ENCODE peak calls at places on chromosomes 12 and 14, in five cellular contexts. B is Peyer's patch; D is endothelial cell of umbilical vein; O is OCI-LY7; Z is CD8-positive, alpha-beta T cell. S is an unnamed sample.

GRCh38 chr14:91331761-91332447 is 85.7 kb downstream of the CCDC88C start:
- DNase-seq in B (no peak), D (peak; percentile 43), O (no peak), Z (no peak), S (peak; percentile 45)

GRCh38 chr12:34393821-34394150 is 371.5 kb downstream of the ALG10 start:
- DNase-seq in B (no peak), D (no peak), O (no peak), Z (no peak), S (peak; percentile 5)

GRCh38 chr14:101068293-101068957 is 164.9 kb upstream of the RTL1 start:
- DNase-seq in B (peak; percentile 31), D (no peak), O (no peak), Z (no peak), S (no peak)

GRCh38 chr12:3018284-3019004 is 58.7 kb upstream of the TSPAN9 start:
- DNase-seq in B (no peak), D (no peak), O (no peak), Z (no peak), S (no peak)

GRCh38 chr12:63952980-63953379 is 108.5 kb downstream of the SRGAP1 start:
- DNase-seq in B (no peak), D (no peak), O (no peak), Z (no peak), S (no peak)

GRCh38 chr12:22935501-22935900 is 310.5 kb downstream of the ETNK1 start:
- DNase-seq in B (no peak), D (no peak), O (no peak), Z (no peak), S (no peak)

GRCh38 chr12:16299403-16299802 is 21.9 kb upstream of the SLC15A5 start:
- DNase-seq in B (no peak), D (no peak), O (no peak), Z (no peak), S (no peak)

GRCh38 chr12:15322164-15323054 is at the start of gene PTPRO:
- DNase-seq in B (no peak), D (no peak), O (no peak), Z (no peak), S (no peak)

GRCh38 chr12:92721130-92721529 is 18.3 kb downstream of the PLEKHG7 start:
- DNase-seq in B (no peak), D (no peak), O (no peak), Z (no peak), S (no peak)

GRCh38 chr14:106069786-106070185 is 543.4 kb downstream of the TMEM121 start:
- DNase-seq in B (no peak), D (no peak), O (no peak), Z (no peak), S (no peak)

GRCh38 chr12:39764944-39765560 is 145.4 kb upstream of the ABCD2 start:
- DNase-seq in B (no peak), D (peak; percentile 52), O (peak; percentile 41), Z (no peak), S (no peak)

GRCh38 chr14:23354990-23355389 is 2.3 kb upstream of the SLC22A17 start:
- DNase-seq in B (peak; percentile 4), D (no peak), O (no peak), Z (no peak), S (no peak)

GRCh38 chr14:61555056-61555838 is 140.1 kb upstream of the HIF1A start:
- DNase-seq in B (no peak), D (no peak), O (no peak), Z (no peak), S (no peak)

GRCh38 chr12:112705037-112705632 is 86.4 kb upstream of the RPH3A start:
- DNase-seq in B (no peak), D (no peak), O (no peak), Z (no peak), S (no peak)

GRCh38 chr12:71045781-71046180 is 112.0 kb downstream of the TSPAN8 start:
- DNase-seq in B (no peak), D (peak; percentile 28), O (no peak), Z (no peak), S (no peak)

GRCh38 chr14:99976021-99976420 is 89.2 kb upstream of the EVL start:
- DNase-seq in B (no peak), D (no peak), O (no peak), Z (no peak), S (no peak)

GRCh38 chr12:122836027-122836921 is 1.0 kb downstream of the HIP1R start:
- DNase-seq in B (peak; percentile 84), D (peak; percentile 73), O (peak; percentile 93), Z (peak; percentile 63), S (no peak)

GRCh38 chr14:105480807-105481801 is 5.6 kb upstream of the CRIP1 start:
- DNase-seq in B (peak; percentile 95), D (peak; percentile 93), O (peak; percentile 83), Z (peak; percentile 92), S (peak; percentile 90)

GRCh38 chr12:84506317-84506716 is 406.3 kb downstream of the SLC6A15 start:
- DNase-seq in B (no peak), D (no peak), O (no peak), Z (no peak), S (peak; percentile 20)

GRCh38 chr14:73461478-73462077 is 3.2 kb upstream of the NUMB start:
- DNase-seq in B (no peak), D (peak; percentile 34), O (no peak), Z (no peak), S (no peak)

GRCh38 chr12:11672833-11673232 is 23.4 kb downstream of the ETV6 start:
- DNase-seq in B (no peak), D (no peak), O (no peak), Z (no peak), S (no peak)

GRCh38 chr12:34033628-34034296 is 11.5 kb downstream of the ALG10 start:
- DNase-seq in B (no peak), D (peak; percentile 35), O (peak; percentile 51), Z (no peak), S (no peak)

GRCh38 chr12:104376650-104377506 is 73.3 kb downstream of the EID3 start:
- DNase-seq in B (no peak), D (no peak), O (no peak), Z (no peak), S (no peak)

GRCh38 chr12:109092484-109093021 is 719 bp downstream of the ALKBH2 start:
- DNase-seq in B (no peak), D (no peak), O (peak; percentile 30), Z (no peak), S (no peak)

GRCh38 chr14:49461529-49462401 is 124.4 kb downstream of the RPS29 start:
- DNase-seq in B (peak; percentile 86), D (peak; percentile 78), O (peak; percentile 83), Z (peak; percentile 60), S (no peak)

GRCh38 chr12:1592444-1593231 is 1.7 kb downstream of the FBXL14 start:
- DNase-seq in B (peak; percentile 76), D (no peak), O (peak; percentile 77), Z (peak; percentile 61), S (no peak)

GRCh38 chr14:79544671-79545070 is 666.6 kb downstream of the DIO2 start:
- DNase-seq in B (no peak), D (no peak), O (no peak), Z (no peak), S (no peak)

GRCh38 chr14:96103075-96103474 is 63.9 kb downstream of the C14orf132 start:
- DNase-seq in B (no peak), D (no peak), O (no peak), Z (no peak), S (no peak)

GRCh38 chr12:87652026-87652425 is 377.2 kb downstream of the C12orf50 start:
- DNase-seq in B (no peak), D (no peak), O (no peak), Z (no peak), S (no peak)

GRCh38 chr12:13817131-13817530 is 164.3 kb downstream of the GRIN2B start:
- DNase-seq in B (peak; percentile 80), D (no peak), O (no peak), Z (no peak), S (no peak)

GRCh38 chr12:55742719-55743130 is at the start of gene GDF11:
- DNase-seq in B (peak; percentile 91), D (peak; percentile 64), O (peak; percentile 80), Z (peak; percentile 75), S (peak; percentile 84)

GRCh38 chr12:55745361-55746146 is 2.6 kb downstream of the GDF11 start:
- DNase-seq in B (no peak), D (no peak), O (peak; percentile 87), Z (no peak), S (peak; percentile 28)

GRCh38 chr12:55743967-55744931 is 1.3 kb downstream of the GDF11 start:
- DNase-seq in B (no peak), D (peak; percentile 28), O (peak; percentile 35), Z (no peak), S (peak; percentile 16)

GRCh38 chr12:55741978-55742377 is 944 bp upstream of the GDF11 start:
- DNase-seq in B (no peak), D (no peak), O (no peak), Z (no peak), S (no peak)

GRCh38 chr12:55743131-55743921 is 404 bp downstream of the GDF11 start:
- DNase-seq in B (peak; percentile 79), D (peak; percentile 64), O (peak; percentile 84), Z (peak; percentile 62), S (peak; percentile 45)
- TF ChIP-seq CTCF in B (peak; percentile 4), D (no peak), O (peak; percentile 40), Z (no peak), S (no peak)

GRCh38 chr12:51632598-51632997 is 41.6 kb downstream of the SCN8A start:
- DNase-seq in B (no peak), D (no peak), O (no peak), Z (no peak), S (no peak)
- H3K27ac ChIP-seq in B (no peak overlapping the region), D (no peak overlapping the region), O (no peak overlapping the region), Z (no peak overlapping the region), S (no peak overlapping the region)

GRCh38 chr12:10454531-10454930 is 1.4 kb upstream of the KLRC1 start:
- DNase-seq in B (no peak), D (no peak), O (no peak), Z (no peak), S (no peak)

GRCh38 chr12:10453144-10453543 is at the start of gene KLRC1:
- DNase-seq in B (no peak), D (no peak), O (no peak), Z (no peak), S (no peak)

GRCh38 chr12:10455766-10456165 is 2.6 kb upstream of the KLRC1 start:
- DNase-seq in B (no peak), D (no peak), O (no peak), Z (no peak), S (no peak)

DNA sequence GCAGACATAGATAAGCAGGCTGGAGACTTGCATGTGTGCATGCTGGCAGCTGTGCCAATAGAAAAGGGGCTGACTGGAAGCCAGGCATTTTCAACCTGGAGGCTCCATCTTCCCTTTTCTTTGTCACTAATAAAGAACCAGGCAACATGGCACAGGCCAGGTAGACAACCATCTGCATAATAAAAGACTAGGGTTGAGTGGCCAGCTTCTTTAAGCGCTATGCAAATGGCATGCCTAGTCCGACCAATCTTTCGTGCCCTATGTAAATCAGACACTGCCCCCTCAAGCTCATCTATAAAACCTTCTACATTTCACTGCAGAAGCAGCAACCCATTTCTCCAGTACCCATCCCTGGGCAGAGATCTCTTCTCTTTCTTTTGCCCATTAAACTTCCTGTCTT is 4.6 kb upstream of the KLRC1 start:
- DNase-seq in B (no peak), D (no peak), O (no peak), Z (no peak), S (no peak)
- TF ChIP-seq CTCF in B (no peak), D (no peak), O (no peak), Z (no peak), S (no peak)

GRCh38 chr12:57179331-57180086 is 32.1 kb upstream of the LRP1-AS start:
- DNase-seq in B (no peak), D (no peak), O (no peak), Z (no peak), S (no peak)
- H3K27ac ChIP-seq in B (no peak overlapping the region), D (no peak overlapping the region), O (no peak overlapping the region), Z (no peak overlapping the region), S (no peak overlapping the region)

GRCh38 chr12:31633464-31633863 is 26.0 kb upstream of the ETFBKMT start:
- DNase-seq in B (no peak), D (no peak), O (no peak), Z (no peak), S (no peak)
- TF ChIP-seq CTCF in B (no peak), D (no peak), O (no peak), Z (no peak), S (no peak)